ENCODE peak calls at places on chromosome 9, in four cellular contexts. X, V, P and E are unnamed samples.

GRCh38 chr9:100714372-100715099 is 136.7 kb downstream of the CAVIN4 start:
- DNase-seq in X (peak; percentile 51), V (peak; percentile 88), P (peak; percentile 77), E (peak; percentile 1)

GRCh38 chr9:33950371-33950770 is 98.3 kb downstream of the UBAP2 start:
- DNase-seq in X (no peak), V (no peak), P (no peak), E (no peak)

GRCh38 chr9:74770508-74771261 is 117.0 kb downstream of the TRPM6 start:
- DNase-seq in X (peak; percentile 5), P (peak; percentile 77), V (peak; percentile 89), E (no peak)

GRCh38 chr9:134643306-134643705 is 1.7 kb downstream of the COL5A1 start:
- DNase-seq in V (no peak), X (peak; percentile 14), P (no peak), E (no peak)

GRCh38 chr9:69223605-69224004 is 49.5 kb downstream of the TJP2 start:
- DNase-seq in X (peak; percentile 74), P (no peak), V (peak; percentile 92), E (peak; percentile 50)

GRCh38 chr9:94140418-94140780 is 56.1 kb downstream of the PTPDC1 start:
- DNase-seq in P (no peak), X (no peak), V (no peak), E (no peak)

GRCh38 chr9:99867968-99868367 is 38.5 kb upstream of the STX17 start:
- DNase-seq in X (no peak), P (no peak), V (no peak), E (no peak)

GRCh38 chr9:123265833-123266232 is 2.6 kb downstream of the STRBP start:
- DNase-seq in P (no peak), X (no peak), V (peak; percentile 29), E (no peak)

DNA sequence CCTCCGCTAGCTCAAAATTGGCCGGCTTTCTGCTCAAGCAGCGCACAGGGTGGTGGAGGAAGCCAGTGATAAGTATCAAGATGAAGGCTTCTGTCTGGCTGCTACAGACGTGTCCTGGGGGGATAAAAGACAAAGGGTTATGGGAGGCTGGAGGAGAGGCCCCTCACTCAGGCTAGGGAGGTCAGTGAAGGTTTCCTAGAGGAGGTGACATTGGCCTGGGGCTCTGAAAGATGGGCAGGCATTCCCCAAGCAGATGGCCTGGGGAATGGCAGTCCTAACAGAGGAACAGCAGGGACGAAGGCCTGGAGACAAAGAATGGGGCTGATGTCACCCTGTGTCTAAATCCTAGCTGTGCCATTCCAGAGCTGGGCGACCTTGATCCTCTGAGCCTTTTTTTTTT is 32.3 kb downstream of the OLFML2A start:
- DNase-seq in P (no peak), X (no peak), V (no peak), E (no peak)
- H3K4me3 ChIP-seq in P (no peak overlapping the region), X (no peak overlapping the region), V (no peak overlapping the region), E (no peak overlapping the region)

DNA sequence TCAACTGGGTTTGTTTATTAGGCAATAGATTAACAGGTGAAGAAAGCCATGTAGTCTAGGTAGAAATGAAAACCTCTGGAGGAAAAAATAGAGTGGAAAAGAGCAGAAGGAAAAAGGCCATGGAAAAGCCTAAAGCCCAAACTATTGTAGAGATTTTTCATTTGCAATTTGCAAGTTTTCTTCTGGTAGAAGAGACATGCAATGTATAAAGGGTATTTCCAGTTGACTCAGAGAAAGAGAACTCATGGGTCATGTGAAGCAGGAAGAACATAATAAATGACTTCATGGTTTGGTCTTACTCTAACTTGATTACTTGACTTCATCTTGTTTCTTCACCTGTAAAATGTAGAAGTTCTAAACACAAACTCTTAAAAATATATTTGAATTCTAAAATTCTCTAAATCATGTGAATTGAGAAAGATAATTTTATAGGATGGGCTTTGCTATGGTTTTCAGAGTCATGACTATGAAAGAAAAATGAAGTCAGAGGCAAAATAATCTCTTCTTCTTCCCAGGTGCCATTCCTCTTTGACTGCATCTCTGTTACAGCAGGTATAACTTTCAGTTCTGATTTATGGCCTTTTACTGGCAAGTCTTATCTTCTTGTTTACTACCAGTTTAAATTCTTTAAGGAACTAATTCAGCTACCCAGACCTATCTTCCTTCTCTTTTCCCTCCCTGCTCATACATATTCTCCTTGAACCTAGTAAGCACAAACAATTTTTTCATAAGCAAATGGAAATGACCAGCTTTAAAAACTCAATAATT is 47.8 kb upstream of the TMC1 start:
- DNase-seq in V (no peak), X (no peak), P (no peak), E (no peak)
- H3K27ac ChIP-seq in V (no peak overlapping the region), X (peak overlapping the region; percentile 70), P (peak overlapping the region; percentile 34), E (peak overlapping the region; percentile 80)

DNA sequence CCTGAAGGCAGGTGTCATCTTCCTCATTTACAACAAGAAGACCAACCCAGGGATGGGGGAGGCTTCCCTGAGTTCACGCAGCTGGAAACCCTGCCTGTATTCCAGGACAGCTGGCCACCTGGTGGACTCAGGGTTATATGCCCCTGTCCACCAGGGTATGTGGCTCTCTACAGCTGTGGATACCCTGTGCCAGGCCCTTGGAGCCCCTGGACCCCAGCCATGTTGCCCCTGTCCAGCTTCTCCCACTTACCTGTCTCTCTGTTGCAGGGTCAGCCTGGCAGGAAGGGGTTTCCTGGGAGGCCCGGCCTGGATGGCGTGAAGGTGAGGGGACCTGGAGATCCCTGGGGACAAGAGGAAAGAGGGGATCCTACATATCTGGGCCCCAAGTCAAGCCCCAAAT is 79.7 kb upstream of the ORM1 start:
- DNase-seq in P (no peak), V (no peak), X (no peak), E (no peak)
- TF ChIP-seq CTCF in P (no peak), V (no peak), X (peak; percentile 22), E (no peak)

DNA sequence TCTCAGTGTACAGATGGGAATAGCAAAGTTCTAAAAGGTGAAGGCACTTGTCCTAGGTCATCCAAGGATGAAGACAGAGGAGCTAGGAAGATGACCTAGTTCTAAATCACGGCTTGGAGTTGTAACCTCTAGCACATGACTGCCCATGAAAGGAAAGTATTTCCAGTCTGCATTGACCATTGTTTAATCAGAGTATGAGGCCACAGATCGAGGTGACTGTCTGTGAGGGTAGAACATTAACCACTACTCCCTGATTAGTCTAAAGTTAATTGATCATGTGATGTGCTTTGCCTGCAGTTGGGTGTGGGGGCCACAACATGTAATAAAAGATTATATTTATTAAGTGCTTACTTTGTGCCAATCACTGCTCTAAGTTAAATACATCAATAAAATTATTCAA is 732 bp upstream of the TNFSF15 start:
- DNase-seq in P (no peak), V (no peak), X (no peak), E (no peak)
- H3K4me3 ChIP-seq in P (no peak overlapping the region), V (no peak overlapping the region), X (no peak overlapping the region), E (no peak overlapping the region)

GRCh38 chr9:89679581-89679980 is 74.8 kb downstream of the GADD45G start:
- DNase-seq in X (no peak), V (no peak), P (no peak), E (no peak)

GRCh38 chr9:89680547-89681467 is 76.0 kb downstream of the GADD45G start:
- DNase-seq in X (no peak), V (no peak), P (no peak), E (no peak)

GRCh38 chr9:89678394-89679005 is 73.7 kb downstream of the GADD45G start:
- DNase-seq in V (peak; percentile 45), X (no peak), P (no peak), E (no peak)

GRCh38 chr9:89677696-89678393 is 73.0 kb downstream of the GADD45G start:
- DNase-seq in P (no peak), X (no peak), V (peak; percentile 95), E (no peak)

DNA sequence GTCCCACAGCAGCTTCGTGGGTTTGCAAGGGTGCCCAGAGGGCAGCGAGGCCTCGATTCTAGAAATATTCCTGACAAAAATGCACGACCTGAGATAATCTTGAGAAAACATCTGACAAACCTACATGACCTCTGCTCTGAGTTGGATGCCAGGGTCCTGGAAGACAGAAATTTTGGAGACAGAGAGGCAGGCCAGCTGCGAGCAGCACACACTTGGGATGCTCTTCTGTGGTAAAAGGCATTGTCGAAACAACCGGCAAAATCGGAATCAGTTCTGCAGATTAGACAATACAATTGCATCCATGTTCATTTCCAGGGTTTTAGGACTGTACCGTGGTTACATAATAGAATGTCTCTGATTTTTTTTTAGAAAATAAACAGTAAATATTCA is 74.2 kb downstream of the GADD45G start:
- DNase-seq in V (no peak), P (no peak), X (no peak), E (no peak)
- H3K27ac ChIP-seq in V (peak overlapping the region; percentile 91), P (no peak overlapping the region), X (no peak overlapping the region), E (no peak overlapping the region)

GRCh38 chr9:37972346-37972745 is 68.4 kb upstream of the SLC25A51 start:
- DNase-seq in V (no peak), P (peak; percentile 56), X (no peak), E (no peak)
- TF ChIP-seq CTCF in V (peak; percentile 9), P (no peak), X (peak; percentile 57), E (peak; percentile 52)

GRCh38 chr9:115098226-115098965 is 19.6 kb downstream of the TNC start:
- DNase-seq in P (no peak), V (peak; percentile 33), X (no peak), E (no peak)

GRCh38 chr9:115090486-115090885 is 27.5 kb downstream of the TNC start:
- DNase-seq in V (no peak), X (no peak), P (no peak), E (no peak)

GRCh38 chr9:115088856-115089255 is 29.1 kb downstream of the TNC start:
- DNase-seq in X (no peak), V (no peak), P (no peak), E (no peak)

GRCh38 chr9:115093550-115093949 is 24.4 kb downstream of the TNC start:
- DNase-seq in X (no peak), V (no peak), P (no peak), E (no peak)
- H3K4me3 ChIP-seq in X (no peak overlapping the region), V (peak overlapping the region; percentile 38), P (no peak overlapping the region), E (no peak overlapping the region)

GRCh38 chr9:106920091-106920490 is 57.1 kb downstream of the ZNF462 start:
- DNase-seq in V (no peak), X (no peak), P (no peak), E (no peak)

GRCh38 chr9:106921989-106922388 is 59.0 kb downstream of the ZNF462 start:
- DNase-seq in V (no peak), X (no peak), P (no peak), E (no peak)

GRCh38 chr9:106921341-106921899 is 58.5 kb downstream of the ZNF462 start:
- DNase-seq in P (no peak), V (peak; percentile 21), X (peak; percentile 77), E (peak; percentile 32)

GRCh38 chr9:106918825-106919509 is 56.0 kb downstream of the ZNF462 start:
- DNase-seq in P (no peak), X (no peak), V (no peak), E (no peak)

GRCh38 chr9:106920701-106921283 is 57.8 kb downstream of the ZNF462 start:
- DNase-seq in P (no peak), V (no peak), X (no peak), E (no peak)
- H3K27ac ChIP-seq in P (peak overlapping the region; percentile 79), V (peak overlapping the region; percentile 70), X (peak overlapping the region; percentile 67), E (peak overlapping the region; percentile 87)